ENCODE peak calls at places on chromosomes 1 and 21, in four cellular contexts. C is RPMI8226, Z is ELR, K is T-helper 2 cell. P is an unnamed sample.

GRCh38 chr1:223859037-223859436 is 13.3 kb upstream of the TP53BP2 start:
- DNase-seq in Z (no peak), C (no peak), K (no peak), P (no peak)

GRCh38 chr1:61082336-61083013 is at the start of gene NFIA:
- DNase-seq in Z (peak; percentile 68), K (peak; percentile 6), C (peak; percentile 77), P (peak; percentile 69)

GRCh38 chr1:24555591-24556413 is at the start of gene NCMAP:
- DNase-seq in C (peak; percentile 66), K (peak; percentile 28), Z (no peak), P (no peak)

GRCh38 chr1:40312238-40313205 is 4.6 kb downstream of the COL9A2 start:
- DNase-seq in Z (no peak), C (peak; percentile 80), K (no peak), P (peak; percentile 67)

GRCh38 chr1:47031585-47031984 is 8.1 kb downstream of the CYP4X1 start:
- DNase-seq in Z (no peak), K (no peak), C (no peak), P (no peak)

GRCh38 chr1:169361281-169361680 is 6.3 kb downstream of the NME7 start:
- DNase-seq in K (no peak), Z (peak; percentile 24), C (no peak), P (no peak)

GRCh38 chr1:94935476-94935875 is 8.6 kb upstream of the CNN3 start:
- DNase-seq in C (no peak), K (no peak), Z (no peak), P (no peak)

GRCh38 chr21:36810443-36810842 is 111.5 kb downstream of the SIM2 start:
- DNase-seq in K (no peak), C (no peak), Z (no peak), P (no peak)

GRCh38 chr1:225380691-225381090 is 47.1 kb downstream of the LBR start:
- DNase-seq in Z (no peak), K (no peak), C (no peak), P (no peak)

GRCh38 chr1:96416690-96417444 is 304.7 kb upstream of the PTBP2 start:
- DNase-seq in K (no peak), Z (peak; percentile 26), C (no peak), P (no peak)

GRCh38 chr1:146032613-146033219 is 11.2 kb upstream of the HJV start:
- DNase-seq in C (peak; percentile 83), K (no peak), Z (peak; percentile 76), P (peak; percentile 81)

GRCh38 chr21:14947613-14948160 is 117.1 kb downstream of the NRIP1 start:
- DNase-seq in Z (no peak), C (no peak), K (no peak), P (no peak)

GRCh38 chr1:24201941-24202440 is 14.9 kb upstream of the IFNLR1 start:
- DNase-seq in Z (peak; percentile 83), C (peak; percentile 58), K (peak; percentile 46), P (peak; percentile 80)

GRCh38 chr1:47216278-47217059 is 15.6 kb downstream of the TAL1 start:
- DNase-seq in C (no peak), K (no peak), Z (no peak), P (no peak)

GRCh38 chr1:155085504-155086181 is 7.0 kb downstream of the EFNA3 start:
- DNase-seq in Z (peak; percentile 69), C (peak; percentile 89), K (peak; percentile 64), P (peak; percentile 86)

GRCh38 chr1:201883786-201884185 is 4.9 kb upstream of the SHISA4 start:
- DNase-seq in Z (peak; percentile 76), K (no peak), C (peak; percentile 71), P (peak; percentile 62)

GRCh38 chr1:44389437-44389836 is 15.6 kb upstream of the RNF220 start:
- DNase-seq in K (no peak), Z (no peak), C (no peak), P (no peak)

GRCh38 chr21:37658994-37659458 is 257.2 kb downstream of the KCNJ6 start:
- DNase-seq in K (no peak), C (no peak), Z (peak; percentile 81), P (no peak)

GRCh38 chr1:10791117-10791951 is 5.1 kb downstream of the CASZ1 start:
- DNase-seq in K (no peak), Z (no peak), C (no peak), P (no peak)

GRCh38 chr21:39125752-39126485 is 57.3 kb downstream of the PSMG1 start:
- DNase-seq in K (no peak), Z (peak; percentile 75), C (peak; percentile 85), P (peak; percentile 73)

GRCh38 chr1:63621698-63622097 is 28.5 kb downstream of the PGM1 start:
- DNase-seq in K (no peak), C (no peak), Z (no peak), P (no peak)